ENCODE peak calls at places on chromosomes 12 and 14, in eight cellular contexts. Z, R, L, W, J, Y, Q and M are unnamed samples.

GRCh38 chr14:103862393-103862782 is 15.0 kb upstream of the PPP1R13B start:
- DNase-seq in Z (no peak), R (no peak), L (no peak), W (no peak), J (no peak), Y (peak; percentile 31), Q (no peak), M (no peak)

GRCh38 chr12:116141110-116141832 is 136.2 kb downstream of the MED13L start:
- DNase-seq in Z (peak; percentile 30), R (no peak), L (no peak), W (no peak), J (no peak), Y (no peak), Q (no peak), M (no peak)

GRCh38 chr14:24092110-24092959 is 1.8 kb upstream of the PCK2 start:
- DNase-seq in Z (no peak), R (no peak), L (no peak), W (no peak), J (no peak), Y (peak; percentile 7), Q (no peak), M (no peak)

GRCh38 chr14:62694075-62694474 is 351.2 kb downstream of the KCNH5 start:
- DNase-seq in Z (no peak), R (no peak), L (no peak), W (no peak), J (peak; percentile 75), Y (no peak), Q (no peak), M (no peak)

GRCh38 chr12:104360157-104360556 is 56.6 kb downstream of the EID3 start:
- DNase-seq in Z (no peak), R (no peak), L (no peak), W (no peak), J (no peak), Y (no peak), Q (no peak), M (no peak)

GRCh38 chr12:55009171-55009570 is 10.6 kb upstream of the NEUROD4 start:
- DNase-seq in Z (no peak), R (no peak), L (no peak), W (no peak), J (no peak), Y (no peak), Q (no peak), M (no peak)

GRCh38 chr12:795305-795704 is 42.9 kb downstream of the WNK1 start:
- DNase-seq in Z (no peak), R (peak; percentile 63), L (no peak), W (no peak), J (no peak), Y (no peak), Q (no peak), M (peak; percentile 42)

GRCh38 chr12:115756804-115757203 is 520.7 kb downstream of the MED13L start:
- DNase-seq in Z (no peak), R (no peak), L (no peak), W (no peak), J (no peak), Y (no peak), Q (no peak), M (no peak)